ENCODE peak calls at places on chromosome 1, in eight cellular contexts. One of them, this sample, is unnamed.

GRCh38 chr1:7686301-7686850 is 84.7 kb upstream of the VAMP3 start:
- DNase-seq in HAP-1: no peak
- DNase-seq in ACHN: no peak
- DNase-seq in dorsolateral prefrontal cortex: no peak
- DNase-seq in DMS53: no peak
- DNase-seq in mucosa of descending colon: no peak
- DNase-seq in stimulated activated CD8-positive, alpha-beta memory T cell treated with anti-CD3 and anti-CD28 coated beads, Interleukin-15, amount 100 ng/mL, for 24 hours: no peak
- DNase-seq in activated CD4-positive, alpha-beta memory T cell treated with anti-CD3 and anti-CD28 coated beads, Interleukin-2, amount 10 ng/mL, durations not matched to agents 7 days and 5 days: no peak
- DNase-seq in this sample: no peak

GRCh38 chr1:189859385-189859977 is 618.2 kb downstream of the BRINP3 start:
- DNase-seq in mucosa of descending colon: peak
- DNase-seq in DMS53: peak
- DNase-seq in stimulated activated CD8-positive, alpha-beta memory T cell treated with anti-CD3 and anti-CD28 coated beads, Interleukin-15, amount 100 ng/mL, for 24 hours: no peak
- DNase-seq in activated CD4-positive, alpha-beta memory T cell treated with anti-CD3 and anti-CD28 coated beads, Interleukin-2, amount 10 ng/mL, durations not matched to agents 7 days and 5 days: peak
- DNase-seq in HAP-1: no peak
- DNase-seq in dorsolateral prefrontal cortex: no peak
- DNase-seq in ACHN: peak
- DNase-seq in this sample: peak

GRCh38 chr1:218317061-218317460 is 28.1 kb upstream of the TGFB2 start:
- DNase-seq in stimulated activated CD8-positive, alpha-beta memory T cell treated with anti-CD3 and anti-CD28 coated beads, Interleukin-15, amount 100 ng/mL, for 24 hours: no peak
- DNase-seq in HAP-1: no peak
- DNase-seq in mucosa of descending colon: no peak
- DNase-seq in DMS53: no peak
- DNase-seq in activated CD4-positive, alpha-beta memory T cell treated with anti-CD3 and anti-CD28 coated beads, Interleukin-2, amount 10 ng/mL, durations not matched to agents 7 days and 5 days: no peak
- DNase-seq in ACHN: no peak
- DNase-seq in dorsolateral prefrontal cortex: no peak
- DNase-seq in this sample: no peak

GRCh38 chr1:68401506-68401905 is 48.2 kb downstream of the RPE65 start:
- DNase-seq in activated CD4-positive, alpha-beta memory T cell treated with anti-CD3 and anti-CD28 coated beads, Interleukin-2, amount 10 ng/mL, durations not matched to agents 7 days and 5 days: no peak
- DNase-seq in ACHN: no peak
- DNase-seq in dorsolateral prefrontal cortex: no peak
- DNase-seq in DMS53: peak
- DNase-seq in HAP-1: no peak
- DNase-seq in mucosa of descending colon: no peak
- DNase-seq in stimulated activated CD8-positive, alpha-beta memory T cell treated with anti-CD3 and anti-CD28 coated beads, Interleukin-15, amount 100 ng/mL, for 24 hours: no peak
- DNase-seq in this sample: no peak

GRCh38 chr1:214518387-214518786 is 33.0 kb downstream of the PTPN14 start:
- DNase-seq in mucosa of descending colon: no peak
- DNase-seq in HAP-1: no peak
- DNase-seq in stimulated activated CD8-positive, alpha-beta memory T cell treated with anti-CD3 and anti-CD28 coated beads, Interleukin-15, amount 100 ng/mL, for 24 hours: no peak
- DNase-seq in dorsolateral prefrontal cortex: no peak
- DNase-seq in activated CD4-positive, alpha-beta memory T cell treated with anti-CD3 and anti-CD28 coated beads, Interleukin-2, amount 10 ng/mL, durations not matched to agents 7 days and 5 days: no peak
- DNase-seq in ACHN: no peak
- DNase-seq in DMS53: no peak
- DNase-seq in this sample: no peak

GRCh38 chr1:183761871-183762270 is 43.0 kb upstream of the RGL1 start:
- DNase-seq in HAP-1: no peak
- DNase-seq in activated CD4-positive, alpha-beta memory T cell treated with anti-CD3 and anti-CD28 coated beads, Interleukin-2, amount 10 ng/mL, durations not matched to agents 7 days and 5 days: no peak
- DNase-seq in mucosa of descending colon: no peak
- DNase-seq in DMS53: no peak
- DNase-seq in dorsolateral prefrontal cortex: no peak
- DNase-seq in stimulated activated CD8-positive, alpha-beta memory T cell treated with anti-CD3 and anti-CD28 coated beads, Interleukin-15, amount 100 ng/mL, for 24 hours: no peak
- DNase-seq in ACHN: no peak
- DNase-seq in this sample: no peak

GRCh38 chr1:36157115-36157903 is 1.3 kb downstream of the MAP7D1 start:
- DNase-seq in DMS53: no peak
- DNase-seq in activated CD4-positive, alpha-beta memory T cell treated with anti-CD3 and anti-CD28 coated beads, Interleukin-2, amount 10 ng/mL, durations not matched to agents 7 days and 5 days: no peak
- DNase-seq in HAP-1: peak
- DNase-seq in ACHN: no peak
- DNase-seq in stimulated activated CD8-positive, alpha-beta memory T cell treated with anti-CD3 and anti-CD28 coated beads, Interleukin-15, amount 100 ng/mL, for 24 hours: no peak
- DNase-seq in mucosa of descending colon: no peak
- DNase-seq in dorsolateral prefrontal cortex: no peak
- DNase-seq in this sample: no peak

GRCh38 chr1:193264313-193265065 is 78.1 kb upstream of the B3GALT2 start:
- DNase-seq in HAP-1: no peak
- DNase-seq in ACHN: no peak
- DNase-seq in dorsolateral prefrontal cortex: no peak
- DNase-seq in stimulated activated CD8-positive, alpha-beta memory T cell treated with anti-CD3 and anti-CD28 coated beads, Interleukin-15, amount 100 ng/mL, for 24 hours: no peak
- DNase-seq in mucosa of descending colon: no peak
- DNase-seq in DMS53: no peak
- DNase-seq in activated CD4-positive, alpha-beta memory T cell treated with anti-CD3 and anti-CD28 coated beads, Interleukin-2, amount 10 ng/mL, durations not matched to agents 7 days and 5 days: no peak
- DNase-seq in this sample: no peak

GRCh38 chr1:19203440-19203839 is 6.6 kb downstream of the UBR4 start:
- DNase-seq in stimulated activated CD8-positive, alpha-beta memory T cell treated with anti-CD3 and anti-CD28 coated beads, Interleukin-15, amount 100 ng/mL, for 24 hours: no peak
- DNase-seq in dorsolateral prefrontal cortex: no peak
- DNase-seq in DMS53: peak
- DNase-seq in ACHN: peak
- DNase-seq in HAP-1: no peak
- DNase-seq in activated CD4-positive, alpha-beta memory T cell treated with anti-CD3 and anti-CD28 coated beads, Interleukin-2, amount 10 ng/mL, durations not matched to agents 7 days and 5 days: no peak
- DNase-seq in mucosa of descending colon: no peak
- DNase-seq in this sample: no peak

GRCh38 chr1:30274937-30275621 is 448.3 kb downstream of the MATN1 start:
- DNase-seq in ACHN: no peak
- DNase-seq in HAP-1: no peak
- DNase-seq in activated CD4-positive, alpha-beta memory T cell treated with anti-CD3 and anti-CD28 coated beads, Interleukin-2, amount 10 ng/mL, durations not matched to agents 7 days and 5 days: peak
- DNase-seq in dorsolateral prefrontal cortex: no peak
- DNase-seq in mucosa of descending colon: no peak
- DNase-seq in stimulated activated CD8-positive, alpha-beta memory T cell treated with anti-CD3 and anti-CD28 coated beads, Interleukin-15, amount 100 ng/mL, for 24 hours: no peak
- DNase-seq in DMS53: no peak
- DNase-seq in this sample: peak

GRCh38 chr1:153415850-153416570 is at the start of gene S100A7A:
- DNase-seq in DMS53: no peak
- DNase-seq in mucosa of descending colon: no peak
- DNase-seq in stimulated activated CD8-positive, alpha-beta memory T cell treated with anti-CD3 and anti-CD28 coated beads, Interleukin-15, amount 100 ng/mL, for 24 hours: no peak
- DNase-seq in ACHN: no peak
- DNase-seq in dorsolateral prefrontal cortex: no peak
- DNase-seq in activated CD4-positive, alpha-beta memory T cell treated with anti-CD3 and anti-CD28 coated beads, Interleukin-2, amount 10 ng/mL, durations not matched to agents 7 days and 5 days: no peak
- DNase-seq in HAP-1: no peak
- DNase-seq in this sample: no peak

GRCh38 chr1:58457023-58457635 is 89.4 kb downstream of the OMA1 start:
- DNase-seq in mucosa of descending colon: no peak
- DNase-seq in dorsolateral prefrontal cortex: peak
- DNase-seq in stimulated activated CD8-positive, alpha-beta memory T cell treated with anti-CD3 and anti-CD28 coated beads, Interleukin-15, amount 100 ng/mL, for 24 hours: no peak
- DNase-seq in activated CD4-positive, alpha-beta memory T cell treated with anti-CD3 and anti-CD28 coated beads, Interleukin-2, amount 10 ng/mL, durations not matched to agents 7 days and 5 days: no peak
- DNase-seq in DMS53: no peak
- DNase-seq in ACHN: no peak
- DNase-seq in HAP-1: no peak
- DNase-seq in this sample: no peak

GRCh38 chr1:162144853-162145252 is 75.4 kb downstream of the NOS1AP start:
- DNase-seq in mucosa of descending colon: no peak
- DNase-seq in stimulated activated CD8-positive, alpha-beta memory T cell treated with anti-CD3 and anti-CD28 coated beads, Interleukin-15, amount 100 ng/mL, for 24 hours: no peak
- DNase-seq in DMS53: no peak
- DNase-seq in dorsolateral prefrontal cortex: no peak
- DNase-seq in activated CD4-positive, alpha-beta memory T cell treated with anti-CD3 and anti-CD28 coated beads, Interleukin-2, amount 10 ng/mL, durations not matched to agents 7 days and 5 days: no peak
- DNase-seq in HAP-1: no peak
- DNase-seq in ACHN: no peak
- DNase-seq in this sample: peak

GRCh38 chr1:101526813-101527212 is 290.0 kb downstream of the S1PR1 start:
- DNase-seq in HAP-1: no peak
- DNase-seq in mucosa of descending colon: no peak
- DNase-seq in dorsolateral prefrontal cortex: no peak
- DNase-seq in stimulated activated CD8-positive, alpha-beta memory T cell treated with anti-CD3 and anti-CD28 coated beads, Interleukin-15, amount 100 ng/mL, for 24 hours: no peak
- DNase-seq in activated CD4-positive, alpha-beta memory T cell treated with anti-CD3 and anti-CD28 coated beads, Interleukin-2, amount 10 ng/mL, durations not matched to agents 7 days and 5 days: no peak
- DNase-seq in DMS53: peak
- DNase-seq in ACHN: no peak
- DNase-seq in this sample: no peak

GRCh38 chr1:67889940-67890567 is 56.8 kb upstream of the GNG12 start:
- DNase-seq in DMS53: peak
- DNase-seq in dorsolateral prefrontal cortex: no peak
- DNase-seq in HAP-1: no peak
- DNase-seq in mucosa of descending colon: no peak
- DNase-seq in stimulated activated CD8-positive, alpha-beta memory T cell treated with anti-CD3 and anti-CD28 coated beads, Interleukin-15, amount 100 ng/mL, for 24 hours: no peak
- DNase-seq in activated CD4-positive, alpha-beta memory T cell treated with anti-CD3 and anti-CD28 coated beads, Interleukin-2, amount 10 ng/mL, durations not matched to agents 7 days and 5 days: no peak
- DNase-seq in ACHN: peak
- DNase-seq in this sample: peak

GRCh38 chr1:244265507-244265906 is 186.2 kb downstream of the ADSS2 start:
- DNase-seq in mucosa of descending colon: no peak
- DNase-seq in activated CD4-positive, alpha-beta memory T cell treated with anti-CD3 and anti-CD28 coated beads, Interleukin-2, amount 10 ng/mL, durations not matched to agents 7 days and 5 days: no peak
- DNase-seq in DMS53: no peak
- DNase-seq in dorsolateral prefrontal cortex: no peak
- DNase-seq in HAP-1: no peak
- DNase-seq in stimulated activated CD8-positive, alpha-beta memory T cell treated with anti-CD3 and anti-CD28 coated beads, Interleukin-15, amount 100 ng/mL, for 24 hours: no peak
- DNase-seq in ACHN: no peak
- DNase-seq in this sample: no peak

GRCh38 chr1:77991638-77992037 is 12.8 kb upstream of the FUBP1 start:
- DNase-seq in HAP-1: no peak
- DNase-seq in ACHN: no peak
- DNase-seq in DMS53: peak
- DNase-seq in mucosa of descending colon: no peak
- DNase-seq in dorsolateral prefrontal cortex: no peak
- DNase-seq in activated CD4-positive, alpha-beta memory T cell treated with anti-CD3 and anti-CD28 coated beads, Interleukin-2, amount 10 ng/mL, durations not matched to agents 7 days and 5 days: no peak
- DNase-seq in stimulated activated CD8-positive, alpha-beta memory T cell treated with anti-CD3 and anti-CD28 coated beads, Interleukin-15, amount 100 ng/mL, for 24 hours: no peak
- DNase-seq in this sample: no peak

GRCh38 chr1:10962483-10962882 is 50.0 kb upstream of the TARDBP start:
- DNase-seq in stimulated activated CD8-positive, alpha-beta memory T cell treated with anti-CD3 and anti-CD28 coated beads, Interleukin-15, amount 100 ng/mL, for 24 hours: no peak
- DNase-seq in ACHN: no peak
- DNase-seq in activated CD4-positive, alpha-beta memory T cell treated with anti-CD3 and anti-CD28 coated beads, Interleukin-2, amount 10 ng/mL, durations not matched to agents 7 days and 5 days: no peak
- DNase-seq in mucosa of descending colon: no peak
- DNase-seq in HAP-1: no peak
- DNase-seq in DMS53: peak
- DNase-seq in dorsolateral prefrontal cortex: peak
- DNase-seq in this sample: peak

GRCh38 chr1:26038904-26039303 is 7.0 kb downstream of the SLC30A2 start:
- DNase-seq in activated CD4-positive, alpha-beta memory T cell treated with anti-CD3 and anti-CD28 coated beads, Interleukin-2, amount 10 ng/mL, durations not matched to agents 7 days and 5 days: no peak
- DNase-seq in stimulated activated CD8-positive, alpha-beta memory T cell treated with anti-CD3 and anti-CD28 coated beads, Interleukin-15, amount 100 ng/mL, for 24 hours: no peak
- DNase-seq in dorsolateral prefrontal cortex: no peak
- DNase-seq in HAP-1: no peak
- DNase-seq in ACHN: no peak
- DNase-seq in DMS53: no peak
- DNase-seq in mucosa of descending colon: no peak
- DNase-seq in this sample: no peak

GRCh38 chr1:43831866-43832654 is 101.5 kb upstream of the ARTN start:
- DNase-seq in dorsolateral prefrontal cortex: no peak
- DNase-seq in mucosa of descending colon: no peak
- DNase-seq in DMS53: no peak
- DNase-seq in stimulated activated CD8-positive, alpha-beta memory T cell treated with anti-CD3 and anti-CD28 coated beads, Interleukin-15, amount 100 ng/mL, for 24 hours: no peak
- DNase-seq in ACHN: no peak
- DNase-seq in activated CD4-positive, alpha-beta memory T cell treated with anti-CD3 and anti-CD28 coated beads, Interleukin-2, amount 10 ng/mL, durations not matched to agents 7 days and 5 days: peak
- DNase-seq in HAP-1: no peak
- DNase-seq in this sample: no peak

GRCh38 chr1:180551997-180552396 is 6.8 kb upstream of the OVAAL start:
- DNase-seq in mucosa of descending colon: no peak
- DNase-seq in activated CD4-positive, alpha-beta memory T cell treated with anti-CD3 and anti-CD28 coated beads, Interleukin-2, amount 10 ng/mL, durations not matched to agents 7 days and 5 days: no peak
- DNase-seq in stimulated activated CD8-positive, alpha-beta memory T cell treated with anti-CD3 and anti-CD28 coated beads, Interleukin-15, amount 100 ng/mL, for 24 hours: no peak
- DNase-seq in ACHN: no peak
- DNase-seq in DMS53: no peak
- DNase-seq in dorsolateral prefrontal cortex: no peak
- DNase-seq in HAP-1: no peak
- DNase-seq in this sample: no peak

GRCh38 chr1:44405804-44406743 is 1.0 kb downstream of the RNF220 start:
- DNase-seq in stimulated activated CD8-positive, alpha-beta memory T cell treated with anti-CD3 and anti-CD28 coated beads, Interleukin-15, amount 100 ng/mL, for 24 hours: no peak
- DNase-seq in mucosa of descending colon: peak
- DNase-seq in ACHN: no peak
- DNase-seq in DMS53: peak
- DNase-seq in activated CD4-positive, alpha-beta memory T cell treated with anti-CD3 and anti-CD28 coated beads, Interleukin-2, amount 10 ng/mL, durations not matched to agents 7 days and 5 days: peak
- DNase-seq in HAP-1: peak
- DNase-seq in dorsolateral prefrontal cortex: no peak
- DNase-seq in this sample: peak

This sample was measured in A673.